ENCODE peak calls at places on chromosomes 6 and 20, in five cellular contexts. N, X, C, S and J are unnamed samples.

GRCh38 chr6:75693534-75693933 is 55.5 kb upstream of the MYO6 start:
- DNase-seq in X (no peak), C (no peak), S (no peak), N (no peak), J (no peak)

GRCh38 chr20:11852801-11853200 is 64.9 kb upstream of the BTBD3 start:
- DNase-seq in N (no peak), C (no peak), X (no peak), S (no peak), J (no peak)

GRCh38 chr6:91352878-91353277 is 766.0 kb upstream of the MAP3K7 start:
- DNase-seq in S (no peak), N (no peak), X (no peak), C (peak; percentile 3), J (no peak)

GRCh38 chr20:10618611-10619245 is 55.1 kb downstream of the JAG1 start:
- DNase-seq in C (no peak), N (no peak), S (no peak), X (no peak), J (no peak)

GRCh38 chr6:112383191-112383590 is 36.1 kb downstream of the RFPL4B start:
- DNase-seq in N (no peak), S (no peak), C (no peak), X (no peak), J (no peak)

GRCh38 chr6:105094133-105094640 is 85.6 kb downstream of the POPDC3 start:
- DNase-seq in S (no peak), C (no peak), X (no peak), N (no peak), J (no peak)

GRCh38 chr20:53706511-53707031 is 112.9 kb upstream of the ZNF217 start:
- DNase-seq in S (no peak), C (no peak), N (no peak), X (no peak), J (no peak)

GRCh38 chr20:24472426-24472825 is 3.0 kb downstream of the SYNDIG1 start:
- DNase-seq in N (no peak), S (no peak), C (no peak), X (no peak), J (no peak)

GRCh38 chr6:135972120-135972519 is 120.6 kb downstream of the PDE7B start:
- DNase-seq in X (no peak), C (no peak), S (no peak), N (no peak), J (no peak)

GRCh38 chr6:23568292-23568691 is 557.7 kb upstream of the NRSN1 start:
- DNase-seq in N (no peak), C (no peak), S (no peak), X (no peak), J (no peak)

GRCh38 chr6:2257358-2257757 is 12.0 kb upstream of the GMDS start:
- DNase-seq in S (no peak), N (no peak), X (no peak), C (no peak), J (peak; percentile 84)

GRCh38 chr20:38658879-38659612 is 57.4 kb downstream of the ARHGAP40 start:
- DNase-seq in X (no peak), N (peak; percentile 67), S (no peak), C (peak; percentile 24), J (no peak)

GRCh38 chr6:158042245-158042798 is 60.7 kb downstream of the SYNJ2 start:
- DNase-seq in C (no peak), S (peak; percentile 70), X (peak; percentile 71), N (no peak), J (no peak)

GRCh38 chr6:44002591-44003344 is 124.5 kb downstream of the MRPL14 start:
- DNase-seq in N (peak; percentile 88), C (peak; percentile 62), S (peak; percentile 59), X (peak; percentile 45), J (peak; percentile 78)

GRCh38 chr6:44151348-44152108 is 7.1 kb upstream of the CAPN11 start:
- DNase-seq in C (peak; percentile 78), N (peak; percentile 92), S (peak; percentile 84), X (peak; percentile 72), J (peak; percentile 84)

GRCh38 chr6:11685411-11686093 is 93.1 kb downstream of the ADTRP start:
- DNase-seq in C (no peak), X (no peak), S (no peak), N (no peak), J (no peak)

GRCh38 chr6:167726043-167726442 is 100.7 kb upstream of the AFDN start:
- DNase-seq in S (no peak), N (no peak), C (no peak), X (no peak), J (no peak)

GRCh38 chr6:34234667-34235604 is 1.7 kb upstream of the HMGA1 start:
- DNase-seq in X (no peak), N (no peak), S (no peak), C (no peak), J (peak; percentile 34)

GRCh38 chr6:34233867-34234266 is 2.8 kb upstream of the HMGA1 start:
- DNase-seq in S (no peak), C (no peak), X (no peak), N (no peak), J (no peak)

GRCh38 chr6:34237316-34237721 is 646 bp downstream of the HMGA1 start:
- DNase-seq in S (peak; percentile 51), N (peak; percentile 42), C (no peak), X (no peak), J (peak; percentile 50)

GRCh38 chr6:34236423-34237315 is at the start of gene HMGA1:
- DNase-seq in X (peak; percentile 90), N (peak; percentile 98), S (peak; percentile 94), C (peak; percentile 91), J (peak; percentile 97)

GRCh38 chr6:34235605-34236422 is 859 bp upstream of the HMGA1 start:
- DNase-seq in N (peak; percentile 34), C (peak; percentile 57), S (peak; percentile 61), X (peak; percentile 64), J (peak; percentile 59)
- TF ChIP-seq CTCF in N (no peak), C (no peak), S (no peak), X (no peak), J (no peak)

GRCh38 chr6:146592451-146592850 is 6.3 kb upstream of the ADGB start:
- DNase-seq in X (no peak), C (no peak), N (no peak), S (no peak), J (no peak)
- H3K4me3 ChIP-seq in X (no peak overlapping the region), C (no peak overlapping the region), N (no peak overlapping the region), S (no peak overlapping the region), J (no peak overlapping the region)

DNA sequence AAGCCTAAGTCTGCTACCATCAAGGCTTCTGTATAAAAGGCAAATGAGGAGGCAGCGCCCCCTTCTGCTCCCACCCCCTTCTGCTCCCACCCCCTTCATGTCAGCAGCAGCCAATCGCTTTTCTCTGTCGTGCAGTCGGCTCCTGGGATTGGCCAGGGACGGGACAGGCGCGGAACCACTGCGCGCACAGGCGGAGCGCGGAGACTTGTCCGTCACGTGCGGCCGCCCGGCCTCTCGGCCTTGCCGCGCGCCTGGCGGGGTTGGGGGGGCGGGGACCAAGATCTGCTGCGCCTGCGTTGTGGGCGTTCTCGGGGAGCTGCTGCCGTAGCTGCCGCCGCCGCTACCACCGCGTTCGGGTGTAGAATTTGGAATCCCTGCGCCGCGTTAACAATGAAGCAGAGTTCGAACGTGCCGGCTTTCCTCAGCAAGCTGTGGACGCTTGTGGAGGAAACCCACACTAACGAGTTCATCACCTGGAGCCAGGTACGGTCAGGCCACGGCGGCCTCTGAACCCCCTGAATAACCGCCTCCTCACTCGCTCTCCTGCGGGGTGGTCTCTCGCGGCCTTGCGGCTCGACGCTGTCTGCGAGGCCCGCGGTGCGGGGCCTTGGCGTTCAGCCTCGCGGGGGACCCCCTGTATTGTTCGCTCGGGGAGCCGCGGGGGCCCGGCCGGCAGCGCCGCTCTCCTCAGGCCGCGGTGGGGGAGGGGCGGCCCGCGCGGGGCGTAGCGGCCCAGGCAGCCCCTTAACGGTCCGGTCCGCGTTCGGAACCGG is at the start of gene HSF2:
- DNase-seq in X (peak; percentile 96), C (peak; percentile 97), N (peak; percentile 97), S (peak; percentile 97), J (peak; percentile 98)
- H3K27ac ChIP-seq in X (peak within 1 kb of the TSS; percentile 89), C (peak within 1 kb of the TSS; percentile 86), N (peak within 1 kb of the TSS; percentile 94), S (peak within 1 kb of the TSS; percentile 88), J (peak within 1 kb of the TSS; percentile 66)

GRCh38 chr20:60718743-60719142 is 533.3 kb upstream of the CDH4 start:
- DNase-seq in N (peak; percentile 22), S (no peak), X (no peak), C (no peak), J (no peak)

DNA sequence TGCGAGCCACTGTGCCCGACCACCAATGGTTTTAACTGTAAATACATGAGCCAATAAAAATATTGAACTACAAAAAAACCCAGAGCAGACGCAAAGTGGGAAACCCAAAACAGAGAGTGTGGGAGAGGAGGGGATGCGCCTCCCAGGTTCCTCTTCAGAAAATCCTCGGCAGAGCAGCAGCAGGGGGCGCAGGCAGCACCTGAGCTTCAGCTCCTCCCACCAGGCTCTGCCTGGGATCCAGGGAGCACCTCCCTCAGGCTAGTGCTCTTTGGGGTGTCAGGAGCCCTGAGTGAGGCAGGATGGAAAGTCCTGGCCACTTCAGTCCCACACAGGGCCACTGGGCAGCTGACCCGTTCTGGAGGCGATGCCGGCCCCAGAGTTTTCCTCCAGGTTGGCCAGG is 536.9 kb upstream of the CDH4 start:
- DNase-seq in X (no peak), S (no peak), N (peak; percentile 14), C (no peak), J (no peak)
- TF ChIP-seq CTCF in X (no peak), S (no peak), N (peak; percentile 43), C (no peak), J (no peak)